ENCODE peak calls at places on chromosome 3, in seven cellular contexts. I is fibroblast of gingiva; U is stimulated activated CD4-positive, alpha-beta T cell treated with anti-CD3 and anti-CD28 coated beads, Interleukin-2, amount 100 ng/mL, for 48 hours; L is GM06990; Z is mucosa of descending colon; W is NCI-H748 treated with DMSO at 0.1 percent for 48 hours; G is T-helper 2 cell. A is an unnamed sample.

GRCh38 chr3:173090492-173090891 is 50.5 kb downstream of the SPATA16 start:
- DNase-seq in I (no peak), U (no peak), Z (no peak), G (no peak), L (no peak), W (no peak), A (no peak)

GRCh38 chr3:148646126-148646660 is 51.5 kb upstream of the AGTR1 start:
- DNase-seq in L (no peak), I (no peak), Z (no peak), U (no peak), W (no peak), G (no peak), A (no peak)

GRCh38 chr3:157436583-157437300 is at the start of gene PTX3:
- DNase-seq in Z (no peak), G (no peak), I (peak), L (no peak), W (no peak), U (no peak), A (peak)

GRCh38 chr3:98770261-98771039 is 7.3 kb downstream of the ST3GAL6 start:
- DNase-seq in W (no peak), L (peak), U (no peak), Z (no peak), G (no peak), I (no peak), A (no peak)

GRCh38 chr3:77780621-77781020 is 740.7 kb downstream of the ROBO2 start:
- DNase-seq in I (no peak), Z (no peak), L (no peak), W (no peak), G (no peak), U (no peak), A (no peak)

GRCh38 chr3:50158747-50159146 is 3.6 kb downstream of the SEMA3F start:
- DNase-seq in Z (no peak), G (no peak), L (no peak), U (no peak), I (no peak), W (no peak), A (no peak)

GRCh38 chr3:155382396-155383042 is 89.0 kb upstream of the STRIT1 start:
- DNase-seq in Z (peak), U (no peak), L (peak), W (peak), I (peak), G (no peak), A (peak)

GRCh38 chr3:126023390-126023789 is 54.4 kb downstream of the ROPN1B start:
- DNase-seq in I (no peak), U (no peak), W (no peak), Z (no peak), G (no peak), L (no peak), A (no peak)

GRCh38 chr3:80688814-80689213 is 921.0 kb upstream of the ROBO1 start:
- DNase-seq in L (no peak), U (no peak), I (no peak), G (no peak), W (peak), Z (no peak), A (peak)

GRCh38 chr3:126983276-126983652 is 349 bp downstream of the PLXNA1 start:
- DNase-seq in I (no peak), W (no peak), L (no peak), Z (no peak), U (no peak), G (no peak), A (peak)